ENCODE peak calls at places on chromosomes 12 and 14, in five cellular contexts. V, P, U, C and J are unnamed samples.

GRCh38 chr14:92942136-92942535 is 19.2 kb downstream of the CHGA start:
- DNase-seq in V (no peak), P (no peak), U (no peak), C (no peak), J (no peak)

GRCh38 chr14:91419044-91419397 is 1.4 kb upstream of the CCDC88C start:
- DNase-seq in V (no peak), P (no peak), U (no peak), C (no peak), J (no peak)

GRCh38 chr12:12943589-12944260 is 8.2 kb downstream of the GPRC5D start:
- DNase-seq in V (no peak), P (no peak), U (no peak), C (no peak), J (no peak)

GRCh38 chr14:58298477-58298879 is at the start of gene ARID4A:
- DNase-seq in V (peak), P (no peak), U (no peak), C (no peak), J (peak)

GRCh38 chr12:93139028-93139665 is 210.1 kb upstream of the EEA1 start:
- DNase-seq in V (no peak), P (no peak), U (no peak), C (no peak), J (no peak)

GRCh38 chr14:53152909-53153701 is at the start of gene DDHD1:
- DNase-seq in V (peak), P (peak), U (peak), C (no peak), J (peak)

GRCh38 chr12:128942960-128943477 is 89.7 kb downstream of the GLT1D1 start:
- DNase-seq in V (no peak), P (no peak), U (no peak), C (no peak), J (no peak)

GRCh38 chr14:69263771-69264170 is 3.8 kb downstream of the GALNT16 start:
- DNase-seq in V (no peak), P (no peak), U (no peak), C (no peak), J (no peak)

GRCh38 chr12:112759786-112760185 is 31.8 kb upstream of the RPH3A start:
- DNase-seq in V (no peak), P (peak), U (no peak), C (no peak), J (no peak)

GRCh38 chr14:51472881-51473280 is 178.8 kb upstream of the FRMD6 start:
- DNase-seq in V (no peak), P (no peak), U (no peak), C (no peak), J (no peak)

GRCh38 chr12:110314308-110314707 is 33.3 kb downstream of the ATP2A2 start:
- DNase-seq in V (no peak), P (peak), U (no peak), C (no peak), J (no peak)

DNA sequence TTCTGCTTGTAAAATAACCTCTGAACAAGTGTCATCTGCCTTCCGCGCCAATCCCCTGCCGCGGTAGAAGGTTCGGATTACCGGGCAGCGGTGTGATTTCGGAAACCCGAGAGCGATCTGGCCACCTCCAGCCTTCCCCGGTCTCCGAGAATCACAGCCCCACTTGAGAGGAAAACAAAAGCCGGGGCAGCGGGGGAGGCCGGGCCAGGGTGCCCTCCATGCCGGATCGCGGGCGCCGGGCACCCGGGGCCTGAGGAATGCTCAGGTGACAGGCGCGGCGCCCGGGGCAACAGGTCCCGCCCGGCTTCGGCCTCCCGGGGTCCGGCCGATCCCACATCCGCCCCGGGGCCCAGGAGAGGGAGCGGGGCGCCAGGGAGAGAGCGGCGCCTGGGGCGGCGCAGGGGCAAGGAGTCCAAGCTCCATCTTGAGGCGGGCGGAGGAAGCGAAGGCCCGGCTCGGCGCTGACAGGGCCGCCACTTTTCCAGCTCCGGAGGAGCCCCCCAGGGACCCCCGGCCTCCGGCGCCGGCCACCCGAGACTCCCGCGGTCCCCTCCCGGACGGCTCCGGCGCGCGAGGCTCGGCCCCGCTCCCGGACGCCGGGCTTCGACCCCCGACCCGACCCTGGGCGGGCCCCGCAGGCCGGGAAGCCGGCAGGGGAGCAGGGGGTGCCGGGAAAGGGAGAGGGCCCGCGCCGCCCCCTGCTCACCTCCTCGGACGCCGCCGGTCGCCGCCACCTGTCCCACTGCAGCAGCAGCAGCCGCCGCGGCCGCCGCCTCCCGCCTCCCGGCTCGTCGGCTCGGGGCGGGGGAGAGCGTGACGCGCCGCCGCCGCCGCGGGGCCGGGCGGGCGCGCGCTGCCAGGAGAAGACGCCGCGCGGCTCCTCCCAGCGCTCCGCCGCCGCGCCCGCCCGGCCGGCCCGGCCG is at the start of gene CLIP1:
- DNase-seq in V (peak), P (no peak), U (peak), C (no peak), J (peak)
- TF ChIP-seq CTCF in V (peak), P (peak), U (no peak), C (peak), J (peak)

DNA sequence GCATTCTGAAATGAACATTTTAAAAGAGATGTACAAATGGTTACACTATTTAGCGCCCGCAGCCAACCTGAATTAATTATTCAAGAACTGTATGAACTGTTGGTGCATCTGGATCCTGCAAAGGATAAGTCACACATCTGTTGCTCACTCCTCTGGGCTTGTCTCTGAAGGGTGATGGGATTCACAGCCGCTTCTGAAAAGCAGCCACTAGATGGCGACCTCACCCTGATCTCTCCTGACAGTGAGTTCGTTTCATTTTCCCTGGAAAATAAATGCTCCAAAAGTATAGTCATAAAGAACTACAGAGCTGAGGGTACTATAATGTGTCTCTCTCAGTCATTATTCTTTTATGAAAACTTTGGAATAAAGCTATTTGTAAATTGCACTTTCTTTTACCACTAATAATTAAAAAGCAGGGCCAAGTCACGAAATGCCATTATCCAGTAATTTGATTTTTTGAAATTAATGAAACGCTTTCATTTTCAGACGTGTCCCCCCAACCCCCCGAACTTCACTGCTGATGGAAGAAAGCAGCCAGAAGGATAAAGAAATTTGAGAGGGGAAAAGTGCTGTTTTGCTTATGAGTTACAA is 789.6 kb downstream of the NRXN3 start:
- DNase-seq in V (peak), P (peak), U (peak), C (no peak), J (peak)
- TF ChIP-seq CTCF in V (peak), P (peak), U (peak), C (peak), J (peak)

GRCh38 chr12:52398176-52398575 is 8.0 kb downstream of the KRT82 start:
- DNase-seq in V (no peak), P (no peak), U (no peak), C (no peak), J (no peak)
- TF ChIP-seq CTCF in V (no peak), P (no peak), U (no peak), C (no peak), J (no peak)

GRCh38 chr14:71387753-71388152 is 480.5 kb downstream of the PCNX1 start:
- DNase-seq in V (no peak), P (no peak), U (no peak), C (no peak), J (no peak)
- TF ChIP-seq CTCF in V (no peak), P (no peak), U (no peak), C (no peak), J (no peak)

DNA sequence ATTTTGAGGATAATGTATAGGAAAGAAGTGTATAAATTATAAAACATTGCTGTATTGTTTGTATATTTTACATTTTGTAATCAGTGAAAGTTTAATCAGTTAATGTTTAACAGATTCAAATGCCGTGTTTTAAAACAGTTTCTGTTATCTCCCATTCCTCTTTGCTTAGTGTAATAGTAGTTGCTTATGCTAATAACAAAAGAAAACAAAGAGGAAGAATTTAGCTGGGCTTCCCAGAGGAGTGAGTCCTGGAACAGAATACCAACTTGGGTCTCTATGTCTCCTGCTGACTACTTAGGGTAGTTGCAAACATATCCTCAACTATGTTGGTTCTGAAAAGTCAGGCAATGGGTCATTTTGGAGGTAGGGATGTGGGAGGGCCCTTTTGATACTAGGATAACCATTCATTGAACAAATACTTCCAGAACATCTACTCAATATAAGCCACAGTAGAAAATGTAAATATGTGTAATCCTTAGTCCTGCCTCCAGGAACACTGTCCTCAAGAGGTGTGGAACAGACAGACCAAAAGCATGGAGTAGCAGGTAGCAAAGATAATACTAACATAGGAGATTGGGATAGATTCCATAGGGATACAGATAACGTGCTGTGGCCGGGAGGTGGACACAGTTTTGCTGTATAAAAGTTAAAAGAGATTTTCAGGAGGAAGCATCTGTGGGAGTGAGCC is 36.1 kb upstream of the EVL start:
- DNase-seq in V (no peak), P (no peak), U (no peak), C (no peak), J (no peak)
- TF ChIP-seq CTCF in V (no peak), P (no peak), U (no peak), C (no peak), J (peak)

DNA sequence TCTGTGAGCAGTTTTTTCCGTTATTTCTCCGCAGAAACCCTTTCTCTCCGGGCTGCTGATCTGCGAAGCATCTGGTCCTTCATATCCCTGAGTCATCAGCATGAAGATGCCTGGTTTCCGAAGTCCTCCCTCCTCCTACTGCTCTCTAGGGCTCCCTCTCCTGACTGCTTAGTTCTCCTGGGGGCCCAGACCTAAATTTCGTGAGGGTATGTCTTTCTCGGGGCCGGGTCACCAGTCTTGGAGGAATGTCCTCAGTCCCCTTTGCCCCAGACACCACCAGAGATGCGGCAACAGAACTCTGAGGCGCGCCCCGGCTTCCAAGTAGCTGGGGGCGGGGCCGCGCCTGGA is 622 bp upstream of the BICDL1 start:
- DNase-seq in V (no peak), P (peak), U (no peak), C (peak), J (no peak)
- TF ChIP-seq CTCF in V (no peak), P (peak), U (no peak), C (peak), J (no peak)

DNA sequence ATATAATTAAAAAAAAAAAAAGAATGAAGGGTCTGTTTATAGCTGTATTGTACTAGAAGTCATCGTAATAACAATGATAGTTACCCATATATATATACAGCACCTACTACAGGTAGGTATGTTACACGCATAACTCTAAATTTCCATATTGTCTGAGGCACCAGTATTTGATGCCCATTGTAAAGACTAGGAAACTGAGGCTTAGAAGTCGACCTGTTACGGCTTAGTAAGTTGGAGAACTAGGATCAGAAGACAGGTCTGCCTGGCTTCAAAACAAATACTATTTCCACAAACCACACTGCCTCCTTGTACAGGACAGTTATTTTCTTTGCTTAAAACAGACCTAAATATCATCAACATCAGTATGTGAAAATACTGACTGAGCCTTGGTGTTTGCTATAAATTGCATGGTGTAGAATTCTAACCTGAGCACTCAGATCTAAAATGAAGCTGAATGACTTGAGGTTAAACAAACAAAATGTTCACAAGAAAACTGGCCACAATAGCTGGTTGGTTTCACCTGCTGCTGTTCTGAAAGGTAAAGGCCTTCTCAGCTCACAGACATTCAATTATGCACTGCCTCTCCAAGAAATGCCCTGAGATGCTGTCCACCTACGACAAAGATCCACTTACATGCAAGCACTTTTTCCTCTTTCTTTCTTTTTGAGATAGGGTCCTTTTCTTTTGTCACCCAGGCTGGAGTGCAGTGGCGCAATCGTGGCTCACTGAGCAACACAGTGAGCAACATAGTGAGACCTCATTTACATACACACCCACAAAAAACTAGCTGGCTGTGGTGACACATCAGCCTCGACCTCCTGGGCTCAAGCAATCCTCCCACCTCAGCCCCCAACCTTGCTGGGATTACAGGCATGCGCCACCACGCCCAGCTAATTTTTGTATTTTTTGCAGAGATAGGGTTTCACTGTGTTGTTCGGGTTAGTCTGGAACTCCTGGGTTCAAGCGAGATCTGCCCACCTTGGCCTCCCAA is 35.7 kb downstream of the SSH1 start:
- DNase-seq in V (no peak), P (no peak), U (no peak), C (no peak), J (no peak)
- TF ChIP-seq CTCF in V (no peak), P (no peak), U (no peak), C (no peak), J (no peak)

DNA sequence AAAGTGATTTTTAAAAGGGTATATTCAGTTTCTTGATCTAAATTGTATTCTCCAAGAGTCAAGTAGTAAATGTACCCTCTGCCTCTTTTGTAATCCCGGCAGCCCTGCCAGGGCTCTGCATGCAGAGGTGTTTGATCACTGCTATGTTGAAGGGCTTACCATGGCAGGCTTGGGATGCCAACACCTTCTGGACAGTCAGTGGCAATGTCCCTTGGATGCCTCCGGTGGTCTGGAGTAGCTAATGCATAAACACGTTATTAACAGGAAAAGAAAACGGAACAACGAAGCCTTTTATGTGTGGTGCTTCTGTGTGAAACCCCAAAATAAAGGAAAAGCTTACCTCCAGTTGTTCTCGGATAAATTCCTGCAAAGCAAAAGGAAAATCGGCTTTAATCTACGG is 19.9 kb downstream of the EIF2B2 start:
- DNase-seq in V (no peak), P (peak), U (no peak), C (no peak), J (no peak)
- TF ChIP-seq CTCF in V (no peak), P (no peak), U (peak), C (peak), J (peak)

GRCh38 chr12:1533602-1534304 is 60.6 kb downstream of the FBXL14 start:
- DNase-seq in V (peak), P (no peak), U (no peak), C (no peak), J (no peak)
- TF ChIP-seq CTCF in V (no peak), P (no peak), U (no peak), C (no peak), J (no peak)